ENCODE peak calls at places on chromosome 16, in four cellular contexts. C is A549, B is iPS DF 6.9, W is transverse colon. V is an unnamed sample. For H3K4me1, the result is how much of the 10 kb centered on the place peaks cover.

GRCh38 chr16:68563631-68564366 is 24.7 kb downstream of the ZFP90 start:
- DNase-seq in C (no peak), B (no peak), W (no peak), V (no peak)

GRCh38 chr16:73285336-73285735 is 237.4 kb upstream of the ZFHX3 start:
- DNase-seq in C (no peak), B (no peak), W (no peak), V (peak)

GRCh38 chr16:85423186-85423550 is 190.0 kb upstream of the GSE1 start:
- DNase-seq in C (no peak), B (no peak), W (no peak), V (no peak)

GRCh38 chr16:14378131-14378551 is 251.9 kb downstream of the PARN start:
- DNase-seq in C (peak), B (no peak), W (no peak), V (no peak)

GRCh38 chr16:64172652-64173051 is 949.2 kb downstream of the CDH11 start:
- DNase-seq in C (no peak), B (no peak), W (no peak), V (no peak)

GRCh38 chr16:30526137-30526822 is at the start of gene ZNF768:
- DNase-seq in C (peak), B (no peak), W (peak), V (peak)

GRCh38 chr16:53827741-53828140 is 123.8 kb downstream of the FTO start:
- DNase-seq in C (no peak), B (no peak), W (no peak), V (no peak)

GRCh38 chr16:4832698-4833343 is 14.3 kb downstream of the GLYR1 start:
- DNase-seq in C (no peak), B (no peak), W (no peak), V (no peak)

GRCh38 chr16:67936876-67937605 is 391 bp upstream of the PSMB10 start:
- DNase-seq in C (peak), B (no peak), W (peak), V (peak)

GRCh38 chr16:88282221-88283041 is 100.3 kb upstream of the ZNF469 start:
- DNase-seq in C (no peak), B (no peak), W (no peak), V (no peak)

GRCh38 chr16:85994492-85995433 is 95.8 kb downstream of the IRF8 start:
- DNase-seq in C (no peak), B (no peak), W (no peak), V (no peak)

GRCh38 chr16:48409839-48410610 is 24.8 kb upstream of the SIAH1 start:
- DNase-seq in C (peak), B (no peak), W (peak), V (no peak)

GRCh38 chr16:1420111-1420539 is 422 bp downstream of the UQCC4 start:
- DNase-seq in C (no peak), B (no peak), W (no peak), V (no peak)

GRCh38 chr16:48536600-48537200 is 73.3 kb downstream of the N4BP1 start:
- DNase-seq in C (no peak), B (no peak), W (no peak), V (no peak)

GRCh38 chr16:2364638-2365210 is 24.2 kb upstream of the ABCA3 start:
- DNase-seq in C (no peak), B (no peak), W (no peak), V (peak)

GRCh38 chr16:22886908-22887307 is 72.9 kb downstream of the HS3ST2 start:
- DNase-seq in C (no peak), B (no peak), W (no peak), V (no peak)

GRCh38 chr16:48542020-48542473 is 67.9 kb downstream of the N4BP1 start:
- DNase-seq in C (peak), B (no peak), W (peak), V (peak)

GRCh38 chr16:87161822-87162676 is 155.1 kb downstream of the C16orf95 start:
- DNase-seq in C (no peak), B (no peak), W (no peak), V (peak)

GRCh38 chr16:78842950-78843349 is 743.5 kb downstream of the WWOX start:
- DNase-seq in C (no peak), B (no peak), W (no peak), V (no peak)

GRCh38 chr16:17828012-17828411 is 357.3 kb upstream of the XYLT1 start:
- DNase-seq in C (no peak), B (no peak), W (no peak), V (no peak)

GRCh38 chr16:19239756-19240155 is 45.8 kb upstream of the CLEC19A start:
- DNase-seq in C (no peak), B (no peak), W (no peak), V (no peak)
- H3K4me1 ChIP-seq in C (under half), B (under half), W (under half), V (under half)

GRCh38 chr16:77359065-77359502 is 75.8 kb downstream of the ADAMTS18 start:
- DNase-seq in C (peak), B (no peak), W (no peak), V (no peak)
- H3K4me1 ChIP-seq in C (under half), B (under half), W (under half), V (under half)

GRCh38 chr16:3825103-3825502 is 55.4 kb downstream of the CREBBP start:
- DNase-seq in C (no peak), B (no peak), W (no peak), V (no peak)

GRCh38 chr16:3822366-3823045 is 58.0 kb downstream of the CREBBP start:
- DNase-seq in C (no peak), B (no peak), W (no peak), V (no peak)

GRCh38 chr16:3824121-3824795 is 56.3 kb downstream of the CREBBP start:
- DNase-seq in C (no peak), B (no peak), W (no peak), V (no peak)

GRCh38 chr16:3823427-3823826 is 57.1 kb downstream of the CREBBP start:
- DNase-seq in C (no peak), B (no peak), W (no peak), V (no peak)

GRCh38 chr16:3825940-3826339 is 54.6 kb downstream of the CREBBP start:
- DNase-seq in C (no peak), B (no peak), W (no peak), V (no peak)
- H3K4me1 ChIP-seq in C (under half), B (under half), W (half or more), V (under half)

GRCh38 chr16:79970091-79970490 is 369.6 kb upstream of the MAF start:
- DNase-seq in C (no peak), B (no peak), W (no peak), V (no peak)
- H3K4me1 ChIP-seq in C (under half), B (under half), W (under half), V (under half)

GRCh38 chr16:84093879-84094270 is 22.9 kb downstream of the MBTPS1 start:
- DNase-seq in C (no peak), B (no peak), W (no peak), V (no peak)
- H3K4me1 ChIP-seq in C (under half), B (under half), W (under half), V (under half)

DNA sequence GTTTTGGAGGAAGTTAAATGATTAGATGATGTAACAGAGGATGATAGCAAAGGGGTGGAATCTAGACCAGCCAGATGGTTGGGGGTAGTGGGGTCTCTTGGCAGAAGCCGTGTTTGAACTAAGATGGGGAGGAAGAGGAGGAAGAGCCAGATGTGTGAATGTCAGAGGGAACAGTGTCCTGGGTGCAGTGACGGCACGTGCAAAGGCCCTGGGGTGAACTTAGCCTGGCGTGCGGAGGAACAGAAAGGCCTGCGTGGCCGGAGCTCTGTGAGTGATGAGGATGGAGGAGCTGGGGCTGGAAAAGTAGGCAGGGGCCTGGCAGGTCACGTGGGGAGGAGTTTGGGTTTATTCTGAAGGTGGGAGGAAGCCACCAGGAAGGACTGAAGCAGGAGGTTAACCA is 26.4 kb upstream of the RMI2 start:
- DNase-seq in C (no peak), B (no peak), W (no peak), V (no peak)
- H3K4me1 ChIP-seq in C (under half), B (under half), W (under half), V (under half)